ENCODE peak calls at places on chromosome X, in five cellular contexts. R, A, Q, F and Z are unnamed samples.

GRCh38 chrX:115226929-115227328 is 7.0 kb downstream of the LRCH2 start:
- DNase-seq in R (peak), A (no peak), Q (no peak), F (no peak), Z (no peak)

GRCh38 chrX:11509786-11510185 is 155.9 kb downstream of the ARHGAP6 start:
- DNase-seq in R (no peak), A (no peak), Q (no peak), F (no peak), Z (no peak)

GRCh38 chrX:129600981-129601424 is 53.8 kb downstream of the APLN start:
- DNase-seq in R (no peak), A (no peak), Q (no peak), F (no peak), Z (peak)

GRCh38 chrX:153469811-153470410 is 465 bp downstream of the HAUS7 start:
- DNase-seq in R (peak), A (no peak), Q (no peak), F (peak), Z (peak)

GRCh38 chrX:2566044-2566443 is 65.3 kb upstream of the DHRSX start:
- DNase-seq in R (no peak), A (no peak), Q (no peak), F (no peak), Z (no peak)

GRCh38 chrX:119646515-119646914 is 40.3 kb upstream of the NKRF start:
- DNase-seq in R (no peak), A (no peak), Q (no peak), F (no peak), Z (no peak)

GRCh38 chrX:73447311-73447794 is 500 bp downstream of the CDX4 start:
- DNase-seq in R (no peak), A (no peak), Q (no peak), F (no peak), Z (no peak)

GRCh38 chrX:138034136-138034535 is 468.2 kb downstream of the ZIC3 start:
- DNase-seq in R (no peak), A (no peak), Q (no peak), F (no peak), Z (no peak)

GRCh38 chrX:47771473-47771872 is 65.2 kb upstream of the ZNF81 start:
- DNase-seq in R (no peak), A (no peak), Q (no peak), F (no peak), Z (no peak)

GRCh38 chrX:50638123-50638522 is 167.5 kb upstream of the DGKK start:
- DNase-seq in R (no peak), A (peak), Q (no peak), F (no peak), Z (no peak)

GRCh38 chrX:136212557-136213111 is 38.6 kb downstream of the MAP7D3 start:
- DNase-seq in R (no peak), A (no peak), Q (no peak), F (no peak), Z (no peak)